ENCODE peak calls at places on chromosomes 5 and 9, in four cellular contexts. One of them, this sample, is unnamed.
A peak's percentile ranks its signal among the peaks of the same experiment; 100 is the strongest.

GRCh38 chr9:86801246-86801645 is 146.1 kb downstream of the GAS1 start:
- DNase-seq in adipocyte: peak; percentile 11
- DNase-seq in anterior cingulate cortex: no peak
- DNase-seq in left kidney: peak; percentile 37
- DNase-seq in this sample: no peak

GRCh38 chr9:76412638-76413037 is 18.4 kb upstream of the RFK start:
- DNase-seq in adipocyte: no peak
- DNase-seq in anterior cingulate cortex: no peak
- DNase-seq in left kidney: no peak
- DNase-seq in this sample: no peak

GRCh38 chr9:33447404-33448158 is at the start of gene AQP3:
- DNase-seq in adipocyte: peak; percentile 81
- DNase-seq in anterior cingulate cortex: no peak
- DNase-seq in left kidney: peak; percentile 88
- DNase-seq in this sample: peak; percentile 24

GRCh38 chr5:930853-931252 is 38.2 kb downstream of the TRIP13 start:
- DNase-seq in adipocyte: no peak
- DNase-seq in anterior cingulate cortex: no peak
- DNase-seq in left kidney: no peak
- DNase-seq in this sample: no peak

GRCh38 chr9:114442022-114442421 is 54.2 kb upstream of the AKNA start:
- DNase-seq in adipocyte: no peak
- DNase-seq in anterior cingulate cortex: no peak
- DNase-seq in left kidney: no peak
- DNase-seq in this sample: no peak

GRCh38 chr5:43303242-43303641 is 10.0 kb downstream of the HMGCS1 start:
- DNase-seq in adipocyte: no peak
- DNase-seq in anterior cingulate cortex: no peak
- DNase-seq in left kidney: no peak
- DNase-seq in this sample: no peak

GRCh38 chr5:173320259-173320658 is 8.0 kb downstream of the STC2 start:
- DNase-seq in adipocyte: no peak
- DNase-seq in anterior cingulate cortex: no peak
- DNase-seq in left kidney: peak; percentile 51
- DNase-seq in this sample: no peak

GRCh38 chr5:132190161-132190817 is 37.4 kb downstream of the P4HA2 start:
- DNase-seq in adipocyte: peak; percentile 78
- DNase-seq in anterior cingulate cortex: no peak
- DNase-seq in left kidney: peak; percentile 89
- DNase-seq in this sample: peak; percentile 34

GRCh38 chr9:122252796-122253195 is 11.8 kb downstream of the RBM18 start:
- DNase-seq in adipocyte: no peak
- DNase-seq in anterior cingulate cortex: no peak
- DNase-seq in left kidney: peak; percentile 10
- DNase-seq in this sample: no peak

GRCh38 chr9:8857330-8858249 is 1058.0 kb upstream of the DMAC1 start:
- DNase-seq in adipocyte: peak; percentile 46
- DNase-seq in anterior cingulate cortex: peak; percentile 51
- DNase-seq in left kidney: peak; percentile 92
- DNase-seq in this sample: peak; percentile 30

GRCh38 chr5:86679529-86679928 is 61.8 kb downstream of the COX7C start:
- DNase-seq in adipocyte: peak; percentile 67
- DNase-seq in anterior cingulate cortex: no peak
- DNase-seq in left kidney: peak; percentile 63
- DNase-seq in this sample: no peak

GRCh38 chr5:139669681-139670368 is 21.7 kb downstream of the CXXC5 start:
- DNase-seq in adipocyte: no peak
- DNase-seq in anterior cingulate cortex: no peak
- DNase-seq in left kidney: peak; percentile 95
- DNase-seq in this sample: no peak

GRCh38 chr9:110088099-110088498 is 119.9 kb downstream of the C9orf152 start:
- DNase-seq in adipocyte: no peak
- DNase-seq in anterior cingulate cortex: no peak
- DNase-seq in left kidney: no peak
- DNase-seq in this sample: no peak

GRCh38 chr5:139246394-139246793 is 47.1 kb upstream of the MATR3 start:
- DNase-seq in adipocyte: peak; percentile 37
- DNase-seq in anterior cingulate cortex: no peak
- DNase-seq in left kidney: peak; percentile 70
- DNase-seq in this sample: no peak

GRCh38 chr9:11713077-11713476 is 980.1 kb upstream of the TYRP1 start:
- DNase-seq in adipocyte: no peak
- DNase-seq in anterior cingulate cortex: no peak
- DNase-seq in left kidney: no peak
- DNase-seq in this sample: no peak

GRCh38 chr9:35432076-35432475 is 57.8 kb upstream of the RUSC2 start:
- DNase-seq in adipocyte: no peak
- DNase-seq in anterior cingulate cortex: no peak
- DNase-seq in left kidney: no peak
- DNase-seq in this sample: no peak

GRCh38 chr9:85020791-85021190 is 351.3 kb downstream of the NTRK2 start:
- DNase-seq in adipocyte: no peak
- DNase-seq in anterior cingulate cortex: no peak
- DNase-seq in left kidney: no peak
- DNase-seq in this sample: no peak

GRCh38 chr5:136192526-136193395 is at the start of gene SMIM32:
- DNase-seq in adipocyte: peak; percentile 33
- DNase-seq in anterior cingulate cortex: no peak
- DNase-seq in left kidney: peak; percentile 87
- DNase-seq in this sample: no peak

GRCh38 chr9:31700252-31701045 is 684.0 kb upstream of the ACO1 start:
- DNase-seq in adipocyte: no peak
- DNase-seq in anterior cingulate cortex: no peak
- DNase-seq in left kidney: no peak
- DNase-seq in this sample: no peak

GRCh38 chr9:130665431-130666392 is 1.3 kb downstream of the PRDM12 start:
- DNase-seq in adipocyte: no peak
- DNase-seq in anterior cingulate cortex: no peak
- DNase-seq in left kidney: no peak
- DNase-seq in this sample: no peak

GRCh38 chr5:12910611-12911010 is 1006.4 kb upstream of the CTNND2 start:
- DNase-seq in adipocyte: no peak
- DNase-seq in anterior cingulate cortex: no peak
- DNase-seq in left kidney: no peak
- DNase-seq in this sample: no peak

GRCh38 chr9:129994947-129995346 is 48.0 kb downstream of the FNBP1 start:
- DNase-seq in adipocyte: peak; percentile 44
- DNase-seq in anterior cingulate cortex: no peak
- DNase-seq in left kidney: no peak
- DNase-seq in this sample: no peak

GRCh38 chr5:122863721-122864120 is 18.3 kb downstream of the SNX24 start:
- DNase-seq in adipocyte: no peak
- DNase-seq in anterior cingulate cortex: no peak
- DNase-seq in left kidney: no peak
- DNase-seq in this sample: no peak

GRCh38 chr9:22039258-22039657 is 30.2 kb upstream of the CDKN2B start:
- DNase-seq in adipocyte: peak; percentile 68
- DNase-seq in anterior cingulate cortex: no peak
- DNase-seq in left kidney: no peak
- DNase-seq in this sample: no peak

GRCh38 chr9:131546336-131547084 is 1.2 kb downstream of the PRRT1B start:
- DNase-seq in adipocyte: peak; percentile 59
- DNase-seq in anterior cingulate cortex: no peak
- DNase-seq in left kidney: peak; percentile 97
- DNase-seq in this sample: no peak

GRCh38 chr9:92066131-92066530 is 49.1 kb downstream of the SPTLC1 start:
- DNase-seq in adipocyte: no peak
- DNase-seq in anterior cingulate cortex: no peak
- DNase-seq in left kidney: peak; percentile 92
- DNase-seq in this sample: no peak

GRCh38 chr9:136001231-136001630 is 40.1 kb upstream of the UBAC1 start:
- DNase-seq in adipocyte: no peak
- DNase-seq in anterior cingulate cortex: no peak
- DNase-seq in left kidney: no peak
- DNase-seq in this sample: no peak

GRCh38 chr9:133341369-133342082 is 5.5 kb upstream of the SURF6 start:
- DNase-seq in adipocyte: no peak
- DNase-seq in anterior cingulate cortex: no peak
- DNase-seq in left kidney: no peak
- DNase-seq in this sample: no peak

GRCh38 chr5:137561572-137561971 is 62.4 kb upstream of the SPOCK1 start:
- DNase-seq in adipocyte: no peak
- DNase-seq in anterior cingulate cortex: no peak
- DNase-seq in left kidney: no peak
- DNase-seq in this sample: no peak

GRCh38 chr9:81607593-81608288 is 81.6 kb downstream of the TLE1 start:
- DNase-seq in adipocyte: no peak
- DNase-seq in anterior cingulate cortex: no peak
- DNase-seq in left kidney: no peak
- DNase-seq in this sample: no peak

GRCh38 chr9:93669958-93670207 is 93.5 kb downstream of the PHF2 start:
- DNase-seq in adipocyte: peak; percentile 3
- DNase-seq in anterior cingulate cortex: no peak
- DNase-seq in left kidney: no peak
- DNase-seq in this sample: no peak

GRCh38 chr9:86868611-86869010 is 78.7 kb downstream of the GAS1 start:
- DNase-seq in adipocyte: peak; percentile 11
- DNase-seq in anterior cingulate cortex: no peak
- DNase-seq in left kidney: no peak
- DNase-seq in this sample: no peak

GRCh38 chr9:242461-243080 is 27.9 kb downstream of the DOCK8 start:
- DNase-seq in adipocyte: no peak
- DNase-seq in anterior cingulate cortex: no peak
- DNase-seq in left kidney: no peak
- DNase-seq in this sample: no peak

GRCh38 chr9:13165956-13166355 is 113.5 kb downstream of the MPDZ start:
- DNase-seq in adipocyte: no peak
- DNase-seq in anterior cingulate cortex: no peak
- DNase-seq in left kidney: no peak
- DNase-seq in this sample: no peak

GRCh38 chr9:93958875-93959682 is 3.9 kb upstream of the BARX1 start:
- DNase-seq in adipocyte: peak; percentile 65
- DNase-seq in anterior cingulate cortex: no peak
- DNase-seq in left kidney: peak; percentile 72
- DNase-seq in this sample: no peak